ENCODE peak calls at places on chromosomes 12 and 14, in eight cellular contexts. O is right atrium auricular region, R is left lung, U is PC-9, Z is kidney, E is adrenal gland, F is upper lobe of right lung, V is esophagus squamous epithelium. Y is an unnamed sample. For H3K9me3, the result is how much of the 10 kb centered on the place peaks cover.

GRCh38 chr12:98243190-98243589 is 272.2 kb upstream of the TMPO start:
- DNase-seq in O (no peak), R (no peak), U (no peak), Z (no peak), E (no peak), F (no peak), V (no peak), Y (no peak)

GRCh38 chr12:106300761-106301160 is 1.8 kb upstream of the TCP11L2 start:
- DNase-seq in O (no peak), R (no peak), U (peak), Z (no peak), E (no peak), F (no peak), V (no peak), Y (no peak)

GRCh38 chr12:12726543-12727093 is 9.4 kb downstream of the CDKN1B start:
- DNase-seq in O (no peak), R (no peak), U (peak), Z (no peak), E (no peak), F (no peak), V (no peak), Y (no peak)

GRCh38 chr12:122081697-122082221 is 3.2 kb downstream of the MLXIP start:
- DNase-seq in O (no peak), R (peak), U (no peak), Z (peak), E (no peak), F (peak), V (no peak), Y (no peak)

GRCh38 chr14:103140316-103141109 is 17.3 kb downstream of the TNFAIP2 start:
- DNase-seq in O (no peak), R (no peak), U (peak), Z (peak), E (no peak), F (no peak), V (no peak), Y (no peak)

GRCh38 chr14:61065671-61066070 is 84.6 kb downstream of the SLC38A6 start:
- DNase-seq in O (no peak), R (no peak), U (no peak), Z (no peak), E (no peak), F (no peak), V (no peak), Y (no peak)

GRCh38 chr12:15789215-15790171 is at the start of gene EPS8:
- DNase-seq in O (peak), R (peak), U (peak), Z (peak), E (peak), F (peak), V (peak), Y (peak)

GRCh38 chr14:50036211-50036610 is 80.2 kb downstream of the VCPKMT start:
- DNase-seq in O (no peak), R (no peak), U (no peak), Z (no peak), E (no peak), F (no peak), V (no peak), Y (peak)

GRCh38 chr14:65229431-65230286 is 127.3 kb upstream of the MAX start:
- DNase-seq in O (no peak), R (peak), U (peak), Z (no peak), E (peak), F (peak), V (no peak), Y (peak)

GRCh38 chr12:109777544-109777943 is 55.7 kb downstream of the TRPV4 start:
- DNase-seq in O (no peak), R (no peak), U (no peak), Z (peak), E (no peak), F (no peak), V (no peak), Y (no peak)

GRCh38 chr12:34373926-34374325 is 351.6 kb downstream of the ALG10 start:
- DNase-seq in O (no peak), R (no peak), U (no peak), Z (no peak), E (no peak), F (no peak), V (no peak), Y (no peak)
- H3K9me3 ChIP-seq in O (under half), R (under half), U (under half), Z (under half), E (under half), F (under half), V (half or more), Y (half or more)

GRCh38 chr14:68612049-68612448 is 180.8 kb downstream of the ZFP36L1 start:
- DNase-seq in O (no peak), R (no peak), U (no peak), Z (no peak), E (no peak), F (peak), V (no peak), Y (no peak)

GRCh38 chr14:68619805-68620574 is 172.9 kb downstream of the ZFP36L1 start:
- DNase-seq in O (peak), R (no peak), U (peak), Z (no peak), E (peak), F (no peak), V (no peak), Y (no peak)

GRCh38 chr14:68621400-68622365 is 171.2 kb downstream of the ZFP36L1 start:
- DNase-seq in O (peak), R (no peak), U (peak), Z (no peak), E (peak), F (peak), V (no peak), Y (no peak)

GRCh38 chr14:68611611-68612010 is 181.3 kb downstream of the ZFP36L1 start:
- DNase-seq in O (no peak), R (no peak), U (no peak), Z (no peak), E (no peak), F (no peak), V (no peak), Y (peak)

GRCh38 chr14:68616255-68616902 is 176.5 kb downstream of the ZFP36L1 start:
- DNase-seq in O (no peak), R (no peak), U (peak), Z (no peak), E (no peak), F (no peak), V (no peak), Y (no peak)
- H3K9me3 ChIP-seq in O (under half), R (under half), U (half or more), Z (under half), E (under half), F (under half), V (under half), Y (under half)

GRCh38 chr12:72234871-72235270 is 37.3 kb upstream of the TRHDE start:
- DNase-seq in O (no peak), R (no peak), U (no peak), Z (no peak), E (no peak), F (no peak), V (no peak), Y (no peak)

GRCh38 chr12:72228424-72228823 is 43.7 kb upstream of the TRHDE start:
- DNase-seq in O (no peak), R (no peak), U (no peak), Z (no peak), E (no peak), F (no peak), V (no peak), Y (no peak)

GRCh38 chr12:72226510-72226909 is 45.7 kb upstream of the TRHDE start:
- DNase-seq in O (no peak), R (no peak), U (no peak), Z (no peak), E (no peak), F (no peak), V (no peak), Y (no peak)

GRCh38 chr12:72236071-72236705 is 36.0 kb upstream of the TRHDE start:
- DNase-seq in O (no peak), R (no peak), U (no peak), Z (no peak), E (no peak), F (no peak), V (no peak), Y (no peak)

GRCh38 chr12:72230589-72230988 is 41.6 kb upstream of the TRHDE start:
- DNase-seq in O (no peak), R (no peak), U (no peak), Z (no peak), E (no peak), F (no peak), V (no peak), Y (no peak)
- H3K9me3 ChIP-seq in O (under half), R (under half), U (under half), Z (under half), E (under half), F (under half), V (under half), Y (under half)

GRCh38 chr12:9087087-9087835 is 28.5 kb downstream of the A2M start:
- DNase-seq in O (no peak), R (no peak), U (no peak), Z (no peak), E (no peak), F (no peak), V (no peak), Y (no peak)
- H3K9me3 ChIP-seq in O (under half), R (under half), U (under half), Z (under half), E (under half), F (under half), V (under half), Y (under half)

GRCh38 chr14:101364503-101365328 is 196.6 kb upstream of the DIO3 start:
- DNase-seq in O (peak), R (no peak), U (no peak), Z (peak), E (peak), F (no peak), V (no peak), Y (no peak)

GRCh38 chr14:101363880-101364391 is 197.4 kb upstream of the DIO3 start:
- DNase-seq in O (no peak), R (no peak), U (no peak), Z (no peak), E (no peak), F (no peak), V (no peak), Y (no peak)

GRCh38 chr14:101363261-101363555 is 198.1 kb upstream of the DIO3 start:
- DNase-seq in O (no peak), R (no peak), U (no peak), Z (no peak), E (no peak), F (no peak), V (no peak), Y (no peak)

GRCh38 chr14:101367421-101368261 is 193.7 kb upstream of the DIO3 start:
- DNase-seq in O (no peak), R (no peak), U (no peak), Z (no peak), E (no peak), F (no peak), V (no peak), Y (no peak)

GRCh38 chr14:101365329-101366158 is 195.8 kb upstream of the DIO3 start:
- DNase-seq in O (no peak), R (no peak), U (no peak), Z (no peak), E (no peak), F (no peak), V (no peak), Y (no peak)
- H3K9me3 ChIP-seq in O (under half), R (under half), U (under half), Z (under half), E (under half), F (under half), V (under half), Y (under half)

DNA sequence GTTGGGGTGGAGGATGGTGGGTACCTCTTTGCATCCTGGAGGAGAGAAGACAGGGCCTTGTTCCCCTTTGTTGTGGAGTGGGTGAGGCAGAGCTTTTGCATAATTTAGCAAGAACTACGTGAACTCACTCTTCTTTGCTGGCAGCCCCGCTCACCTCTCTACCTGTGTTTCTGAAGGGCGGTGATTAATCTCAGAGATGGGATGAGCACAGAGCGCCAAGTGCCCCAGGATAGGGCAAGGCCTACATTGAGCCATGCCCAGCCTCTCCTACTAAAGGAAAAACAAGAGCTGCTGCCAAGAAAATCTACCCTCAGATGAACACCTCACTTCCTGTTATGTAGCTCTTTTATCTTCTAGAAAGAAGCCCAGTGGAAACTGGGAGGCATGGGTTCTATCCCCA is 1120.0 kb downstream of the VRK1 start:
- DNase-seq in O (no peak), R (no peak), U (no peak), Z (no peak), E (no peak), F (no peak), V (no peak), Y (no peak)
- H3K9me3 ChIP-seq in O (under half), R (under half), U (under half), Z (under half), E (under half), F (under half), V (under half), Y (under half)